ENCODE peak calls at places on chromosomes 2 and 18, in six cellular contexts. One of them, this sample, is unnamed.

GRCh38 chr18:25503567-25504081 is 151.7 kb upstream of the ZNF521 start:
- DNase-seq in HCT116: peak
- DNase-seq in SK-N-SH: peak
- DNase-seq in HL-60: no peak
- DNase-seq in H1: peak
- DNase-seq in sigmoid colon: peak
- DNase-seq in this sample: no peak

GRCh38 chr18:55234366-55235093 is 275.3 kb upstream of the CCDC68 start:
- DNase-seq in HL-60: peak
- DNase-seq in H1: peak
- DNase-seq in SK-N-SH: peak
- DNase-seq in sigmoid colon: peak
- DNase-seq in HCT116: peak
- DNase-seq in this sample: peak

GRCh38 chr2:105912081-105912480 is 167.4 kb downstream of the NCK2 start:
- DNase-seq in sigmoid colon: no peak
- DNase-seq in SK-N-SH: no peak
- DNase-seq in HL-60: no peak
- DNase-seq in HCT116: no peak
- DNase-seq in H1: no peak
- DNase-seq in this sample: no peak

GRCh38 chr2:219406861-219407230 is 11.3 kb upstream of the DES start:
- DNase-seq in HCT116: no peak
- DNase-seq in SK-N-SH: no peak
- DNase-seq in sigmoid colon: peak
- DNase-seq in H1: no peak
- DNase-seq in HL-60: no peak
- DNase-seq in this sample: no peak

GRCh38 chr2:30300456-30301221 is 69.3 kb downstream of the LBH start:
- DNase-seq in H1: no peak
- DNase-seq in HL-60: no peak
- DNase-seq in HCT116: no peak
- DNase-seq in sigmoid colon: no peak
- DNase-seq in SK-N-SH: peak
- DNase-seq in this sample: no peak

GRCh38 chr18:68588169-68588568 is 126.7 kb downstream of the TMX3 start:
- DNase-seq in SK-N-SH: no peak
- DNase-seq in HCT116: no peak
- DNase-seq in sigmoid colon: no peak
- DNase-seq in HL-60: no peak
- DNase-seq in H1: no peak
- DNase-seq in this sample: no peak

GRCh38 chr2:214874694-214875093 is 65.2 kb upstream of the BARD1 start:
- DNase-seq in SK-N-SH: no peak
- DNase-seq in sigmoid colon: no peak
- DNase-seq in HL-60: no peak
- DNase-seq in HCT116: no peak
- DNase-seq in H1: no peak
- DNase-seq in this sample: no peak

GRCh38 chr2:28447943-28448737 is 47.7 kb upstream of the PLB1 start:
- DNase-seq in H1: no peak
- DNase-seq in HCT116: no peak
- DNase-seq in sigmoid colon: peak
- DNase-seq in SK-N-SH: no peak
- DNase-seq in HL-60: peak
- DNase-seq in this sample: no peak

GRCh38 chr2:20021405-20022009 is 9.0 kb upstream of the MATN3 start:
- DNase-seq in SK-N-SH: no peak
- DNase-seq in sigmoid colon: no peak
- DNase-seq in H1: no peak
- DNase-seq in HCT116: no peak
- DNase-seq in HL-60: peak
- DNase-seq in this sample: no peak

GRCh38 chr2:218017211-218018053 is 14.6 kb upstream of the TNS1 start:
- DNase-seq in SK-N-SH: peak
- DNase-seq in H1: no peak
- DNase-seq in HL-60: no peak
- DNase-seq in HCT116: no peak
- DNase-seq in sigmoid colon: no peak
- DNase-seq in this sample: no peak

GRCh38 chr2:142874293-142874814 is 3.1 kb upstream of the KYNU start:
- DNase-seq in H1: no peak
- DNase-seq in HCT116: no peak
- DNase-seq in sigmoid colon: no peak
- DNase-seq in SK-N-SH: no peak
- DNase-seq in HL-60: no peak
- DNase-seq in this sample: peak

GRCh38 chr2:108189316-108189715 is 50.5 kb upstream of the SULT1C3 start:
- DNase-seq in sigmoid colon: no peak
- DNase-seq in HCT116: no peak
- DNase-seq in H1: no peak
- DNase-seq in HL-60: no peak
- DNase-seq in SK-N-SH: no peak
- DNase-seq in this sample: no peak

GRCh38 chr2:105380432-105381118 is 18.3 kb downstream of the FHL2 start:
- DNase-seq in sigmoid colon: no peak
- DNase-seq in HL-60: no peak
- DNase-seq in SK-N-SH: no peak
- DNase-seq in HCT116: no peak
- DNase-seq in H1: no peak
- DNase-seq in this sample: no peak

GRCh38 chr18:51350081-51350480 is 152.6 kb upstream of the MEX3C start:
- DNase-seq in HL-60: no peak
- DNase-seq in SK-N-SH: no peak
- DNase-seq in H1: no peak
- DNase-seq in HCT116: no peak
- DNase-seq in sigmoid colon: no peak
- DNase-seq in this sample: no peak

GRCh38 chr2:109193807-109194702 is 65.0 kb downstream of the SH3RF3 start:
- DNase-seq in HL-60: no peak
- DNase-seq in HCT116: no peak
- DNase-seq in SK-N-SH: no peak
- DNase-seq in sigmoid colon: peak
- DNase-seq in H1: no peak
- DNase-seq in this sample: no peak

GRCh38 chr2:175755169-175755568 is 246.9 kb downstream of the LNPK start:
- DNase-seq in sigmoid colon: no peak
- DNase-seq in HL-60: no peak
- DNase-seq in SK-N-SH: no peak
- DNase-seq in HCT116: no peak
- DNase-seq in H1: no peak
- DNase-seq in this sample: no peak

GRCh38 chr2:217055624-217056023 is 195.8 kb upstream of the TNP1 start:
- DNase-seq in SK-N-SH: no peak
- DNase-seq in HCT116: no peak
- DNase-seq in H1: no peak
- DNase-seq in sigmoid colon: no peak
- DNase-seq in HL-60: no peak
- DNase-seq in this sample: no peak

GRCh38 chr18:75810481-75810880 is 383.0 kb upstream of the SMIM21 start:
- DNase-seq in H1: no peak
- DNase-seq in HL-60: no peak
- DNase-seq in sigmoid colon: no peak
- DNase-seq in SK-N-SH: no peak
- DNase-seq in HCT116: no peak
- DNase-seq in this sample: no peak

GRCh38 chr2:21841341-21841740 is 717.6 kb downstream of the TDRD15 start:
- DNase-seq in SK-N-SH: no peak
- DNase-seq in HCT116: no peak
- DNase-seq in sigmoid colon: no peak
- DNase-seq in HL-60: no peak
- DNase-seq in H1: no peak
- DNase-seq in this sample: no peak

GRCh38 chr18:8895987-8896619 is 190.7 kb downstream of the MTCL1 start:
- DNase-seq in H1: no peak
- DNase-seq in SK-N-SH: no peak
- DNase-seq in HL-60: no peak
- DNase-seq in sigmoid colon: no peak
- DNase-seq in HCT116: no peak
- DNase-seq in this sample: no peak

GRCh38 chr18:79200546-79201268 is 131.5 kb downstream of the ATP9B start:
- DNase-seq in H1: peak
- DNase-seq in HCT116: peak
- DNase-seq in sigmoid colon: peak
- DNase-seq in SK-N-SH: peak
- DNase-seq in HL-60: peak
- DNase-seq in this sample: no peak

GRCh38 chr2:191265311-191266170 is 20.3 kb downstream of the MYO1B start:
- DNase-seq in HCT116: no peak
- DNase-seq in sigmoid colon: no peak
- DNase-seq in HL-60: no peak
- DNase-seq in H1: no peak
- DNase-seq in SK-N-SH: no peak
- DNase-seq in this sample: no peak

DNA sequence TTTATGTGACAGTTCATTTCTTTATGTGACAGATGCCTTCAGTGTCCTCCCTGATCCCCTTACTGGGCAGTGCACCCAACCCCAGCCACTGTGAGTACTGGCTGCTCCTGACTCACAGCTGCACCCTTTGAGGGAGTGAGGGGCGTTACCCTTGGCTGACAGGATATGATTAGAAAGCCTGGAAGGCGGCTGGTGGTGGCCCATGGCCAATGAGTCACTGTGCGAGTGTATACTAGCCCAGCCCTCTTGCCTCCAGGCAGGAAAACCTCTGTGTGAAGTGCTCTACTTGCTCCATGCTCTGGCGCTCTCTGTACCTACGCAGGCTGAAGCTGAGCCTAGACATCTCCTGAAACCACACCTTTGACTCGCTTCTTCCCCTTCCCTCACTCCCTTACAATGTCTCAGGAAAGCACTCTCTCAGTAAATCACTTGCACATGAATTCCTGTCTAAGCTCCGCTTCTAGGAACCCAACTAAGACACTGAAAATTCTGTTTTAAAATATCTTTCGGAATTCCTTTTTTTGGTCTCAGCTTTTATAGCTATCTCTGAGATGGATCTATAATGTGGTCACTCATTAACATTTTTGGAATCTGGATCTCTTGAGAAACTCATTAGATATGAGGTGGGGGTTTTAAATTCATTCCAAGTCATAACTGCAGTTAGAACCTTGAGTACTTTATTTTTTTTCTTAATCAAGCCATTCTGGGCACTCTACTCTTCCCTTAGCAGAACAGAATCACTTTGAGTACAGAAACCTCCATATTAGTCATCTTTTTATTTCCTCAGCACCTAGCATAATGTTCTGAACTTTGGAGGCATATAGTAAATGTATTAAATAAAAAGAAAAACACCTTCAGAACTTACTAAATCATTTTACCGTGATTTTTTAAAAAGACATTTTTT is 25.3 kb upstream of the STAM2 start:
- DNase-seq in sigmoid colon: peak
- DNase-seq in HCT116: peak
- DNase-seq in SK-N-SH: peak
- DNase-seq in H1: peak
- DNase-seq in HL-60: no peak
- DNase-seq in this sample: peak
- TF ChIP-seq POLR2AphosphoS5 in sigmoid colon: peak
- TF ChIP-seq POLR2AphosphoS5 in HCT116: peak
- TF ChIP-seq POLR2AphosphoS5 in SK-N-SH: peak
- TF ChIP-seq POLR2AphosphoS5 in H1: no peak
- TF ChIP-seq POLR2AphosphoS5 in HL-60: no peak
- TF ChIP-seq POLR2AphosphoS5 in this sample: peak

GRCh38 chr2:73926493-73927327 is at the start of gene DGUOK:
- DNase-seq in HCT116: peak
- DNase-seq in SK-N-SH: peak
- DNase-seq in sigmoid colon: peak
- DNase-seq in HL-60: peak
- DNase-seq in H1: peak
- DNase-seq in this sample: peak

GRCh38 chr2:73925033-73925704 is 1.5 kb upstream of the DGUOK start:
- DNase-seq in SK-N-SH: no peak
- DNase-seq in HL-60: peak
- DNase-seq in sigmoid colon: peak
- DNase-seq in HCT116: peak
- DNase-seq in H1: no peak
- DNase-seq in this sample: no peak

GRCh38 chr2:73927344-73927743 is 664 bp downstream of the DGUOK start:
- DNase-seq in sigmoid colon: no peak
- DNase-seq in HL-60: no peak
- DNase-seq in H1: no peak
- DNase-seq in HCT116: no peak
- DNase-seq in SK-N-SH: no peak
- DNase-seq in this sample: no peak

GRCh38 chr2:73928995-73929394 is 2.3 kb downstream of the DGUOK start:
- DNase-seq in HCT116: no peak
- DNase-seq in H1: no peak
- DNase-seq in SK-N-SH: no peak
- DNase-seq in HL-60: peak
- DNase-seq in sigmoid colon: no peak
- DNase-seq in this sample: no peak

GRCh38 chr2:73925853-73926492 is 707 bp upstream of the DGUOK start:
- DNase-seq in HCT116: no peak
- DNase-seq in sigmoid colon: peak
- DNase-seq in SK-N-SH: peak
- DNase-seq in H1: no peak
- DNase-seq in HL-60: no peak
- DNase-seq in this sample: no peak
- TF ChIP-seq POLR2AphosphoS5 in HCT116: no peak
- TF ChIP-seq POLR2AphosphoS5 in sigmoid colon: no peak
- TF ChIP-seq POLR2AphosphoS5 in SK-N-SH: no peak
- TF ChIP-seq POLR2AphosphoS5 in H1: no peak
- TF ChIP-seq POLR2AphosphoS5 in HL-60: no peak
- TF ChIP-seq POLR2AphosphoS5 in this sample: no peak

DNA sequence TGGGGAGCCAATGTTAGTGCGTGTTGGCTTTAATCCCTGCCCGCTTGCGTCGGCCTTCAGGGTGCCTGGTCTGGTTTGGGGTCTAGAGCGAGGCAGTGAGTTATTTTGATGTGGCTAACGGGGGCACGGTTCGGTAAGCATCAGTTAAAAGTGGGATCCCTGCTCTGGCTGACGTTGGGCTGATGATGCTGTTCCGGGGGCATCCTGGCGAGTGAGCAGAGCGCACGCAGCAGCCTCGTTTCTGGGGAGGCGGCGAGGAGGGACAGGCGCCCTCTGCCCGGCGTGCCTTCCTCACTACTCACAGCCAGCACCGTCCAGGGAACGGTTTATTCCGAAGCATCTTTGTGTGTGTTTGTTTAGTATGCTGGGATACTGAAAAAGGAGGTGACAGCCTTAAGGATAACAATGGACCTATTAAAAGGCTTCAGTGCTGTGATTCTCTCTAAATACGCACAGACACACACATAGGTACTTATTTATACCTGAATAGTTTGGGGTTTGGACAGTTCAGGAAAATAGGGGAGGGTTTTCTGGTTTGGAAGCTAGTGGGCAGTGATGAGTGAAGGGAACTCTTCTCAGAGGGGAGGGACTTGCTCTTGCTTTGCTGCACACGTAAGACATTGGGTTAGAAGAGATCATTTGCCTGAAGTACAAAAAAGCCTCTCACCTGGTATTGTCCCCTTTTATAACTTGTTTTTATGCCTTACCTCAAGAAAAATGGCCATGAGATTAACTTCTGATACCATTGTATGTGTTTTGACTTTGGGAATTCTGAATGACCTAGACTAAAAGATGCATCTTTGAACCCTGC is 2.1 kb downstream of the CRIM1 start:
- DNase-seq in SK-N-SH: peak
- DNase-seq in sigmoid colon: peak
- DNase-seq in H1: no peak
- DNase-seq in HL-60: no peak
- DNase-seq in HCT116: peak
- DNase-seq in this sample: no peak
- TF ChIP-seq POLR2AphosphoS5 in SK-N-SH: no peak
- TF ChIP-seq POLR2AphosphoS5 in sigmoid colon: peak
- TF ChIP-seq POLR2AphosphoS5 in H1: no peak
- TF ChIP-seq POLR2AphosphoS5 in HL-60: no peak
- TF ChIP-seq POLR2AphosphoS5 in HCT116: no peak
- TF ChIP-seq POLR2AphosphoS5 in this sample: peak

GRCh38 chr2:15971831-15972522 is 31.6 kb downstream of the MYCN start:
- DNase-seq in HL-60: no peak
- DNase-seq in sigmoid colon: no peak
- DNase-seq in HCT116: no peak
- DNase-seq in H1: no peak
- DNase-seq in SK-N-SH: no peak
- DNase-seq in this sample: no peak
- TF ChIP-seq POLR2AphosphoS5 in HL-60: no peak
- TF ChIP-seq POLR2AphosphoS5 in sigmoid colon: no peak
- TF ChIP-seq POLR2AphosphoS5 in HCT116: no peak
- TF ChIP-seq POLR2AphosphoS5 in H1: no peak
- TF ChIP-seq POLR2AphosphoS5 in SK-N-SH: no peak
- TF ChIP-seq POLR2AphosphoS5 in this sample: no peak